ENCODE peak calls at places on chromosomes 13 and 19, in six cellular contexts. L, Z, G, Q, I and R are unnamed samples.

GRCh38 chr13:21051675-21052074 is 9.7 kb downstream of the LATS2 start:
- DNase-seq in L (no peak), Z (no peak), G (no peak), Q (no peak), I (no peak), R (no peak)

GRCh38 chr13:27022571-27023311 is 148.9 kb downstream of the USP12 start:
- DNase-seq in L (no peak), Z (peak), G (peak), Q (peak), I (no peak), R (no peak)

GRCh38 chr13:91211548-91211947 is 135.9 kb upstream of the MIR17HG start:
- DNase-seq in L (no peak), Z (no peak), G (no peak), Q (no peak), I (no peak), R (no peak)

GRCh38 chr13:110240352-110240751 is 66.6 kb downstream of the COL4A1 start:
- DNase-seq in L (no peak), Z (no peak), G (no peak), Q (no peak), I (no peak), R (no peak)

GRCh38 chr13:80563451-80563850 is 222.5 kb upstream of the SPRY2 start:
- DNase-seq in L (no peak), Z (no peak), G (no peak), Q (no peak), I (no peak), R (no peak)

GRCh38 chr13:97502192-97502591 is 68.2 kb downstream of the RAP2A start:
- DNase-seq in L (no peak), Z (no peak), G (peak), Q (no peak), I (no peak), R (no peak)

GRCh38 chr19:35557539-35558399 is 5.7 kb downstream of the ATP4A start:
- DNase-seq in L (no peak), Z (no peak), G (peak), Q (peak), I (no peak), R (peak)

GRCh38 chr19:31289976-31290375 is 59.3 kb downstream of the TSHZ3 start:
- DNase-seq in L (no peak), Z (no peak), G (no peak), Q (no peak), I (no peak), R (no peak)

GRCh38 chr19:45324349-45324907 is 1.8 kb upstream of the CKM start:
- DNase-seq in L (no peak), Z (no peak), G (no peak), Q (no peak), I (no peak), R (no peak)

GRCh38 chr19:29478578-29479565 is 46.9 kb upstream of the VSTM2B start:
- DNase-seq in L (no peak), Z (no peak), G (peak), Q (no peak), I (no peak), R (peak)

GRCh38 chr19:39080431-39080830 is 3.7 kb upstream of the ACP7 start:
- DNase-seq in L (no peak), Z (peak), G (no peak), Q (no peak), I (no peak), R (no peak)

GRCh38 chr19:39082745-39083598 is 1.2 kb upstream of the ACP7 start:
- DNase-seq in L (no peak), Z (no peak), G (no peak), Q (no peak), I (no peak), R (no peak)

GRCh38 chr13:98648141-98648540 is 71.2 kb upstream of the STK24 start:
- DNase-seq in L (no peak), Z (no peak), G (peak), Q (no peak), I (no peak), R (no peak)

GRCh38 chr19:16386619-16387240 is 62.1 kb downstream of the KLF2 start:
- DNase-seq in L (no peak), Z (peak), G (peak), Q (peak), I (peak), R (no peak)

GRCh38 chr13:21228738-21229137 is 52.3 kb downstream of the MRPL57 start:
- DNase-seq in L (no peak), Z (no peak), G (no peak), Q (no peak), I (no peak), R (no peak)

GRCh38 chr19:43763473-43763939 is 8.7 kb upstream of the SMG9 start:
- DNase-seq in L (no peak), Z (peak), G (no peak), Q (peak), I (no peak), R (no peak)

GRCh38 chr13:77509221-77509620 is 26.3 kb upstream of the SCEL start:
- DNase-seq in L (no peak), Z (peak), G (no peak), Q (peak), I (no peak), R (no peak)

DNA sequence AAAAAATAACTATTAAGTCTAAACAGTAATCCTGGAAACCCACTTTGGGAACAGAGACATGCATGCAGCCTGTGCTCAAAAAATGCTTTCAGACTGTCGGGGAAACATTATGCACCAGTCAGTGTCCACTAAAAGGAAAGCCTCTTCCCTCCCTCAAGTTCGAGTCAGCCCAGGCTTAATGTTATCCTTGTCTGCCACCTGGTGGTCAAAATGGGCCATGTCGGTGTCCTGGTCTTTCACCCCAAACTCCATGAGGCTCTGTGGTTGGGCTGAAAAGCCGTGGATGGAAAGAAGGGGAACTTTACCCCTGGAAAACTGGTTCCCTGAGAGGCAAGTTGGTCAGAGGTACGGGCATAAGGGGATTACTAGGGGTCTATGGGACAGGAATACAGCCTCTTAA is 88.4 kb upstream of the ZNF492 start:
- DNase-seq in L (no peak), Z (peak), G (no peak), Q (peak), I (no peak), R (no peak)
- TF ChIP-seq CTCF in L (peak), Z (no peak), G (no peak), Q (peak), I (peak), R (no peak)

DNA sequence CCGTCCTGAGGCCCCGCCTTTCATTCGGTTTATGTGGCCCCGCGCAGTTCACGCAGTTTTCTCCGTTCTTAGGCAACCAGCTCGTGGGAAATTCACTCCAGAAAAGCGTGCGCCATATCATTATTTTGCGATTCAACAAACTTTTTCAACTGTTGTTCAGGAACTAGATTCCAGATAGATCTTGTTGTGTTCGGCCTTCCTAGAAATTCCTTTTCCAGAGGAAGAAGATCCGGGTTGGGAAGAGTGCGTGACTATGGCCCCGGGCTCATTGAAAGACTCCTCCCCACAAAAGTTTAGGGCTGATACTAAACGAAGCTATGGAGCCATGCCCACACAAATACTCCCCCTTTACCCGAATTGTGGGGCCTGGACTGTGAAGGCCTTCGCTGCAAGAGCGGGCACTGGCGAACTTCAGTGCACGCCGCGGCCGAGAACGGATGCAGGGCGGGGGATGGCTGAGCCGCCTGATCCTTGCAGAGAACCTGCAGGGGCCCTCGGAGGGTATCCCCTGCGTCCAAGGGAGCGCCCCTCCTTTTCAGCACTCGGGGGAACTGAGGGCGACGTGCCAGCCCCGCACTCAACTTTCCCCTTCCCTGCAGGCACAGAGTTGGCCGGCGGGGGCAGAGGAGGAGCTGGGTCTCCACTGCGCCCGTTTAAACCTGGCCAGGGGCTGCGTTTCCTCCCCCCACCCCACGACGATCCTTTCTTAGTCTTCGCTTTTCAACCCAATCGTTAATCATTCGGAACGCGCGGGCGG is 904 bp upstream of the SOX1 start:
- DNase-seq in L (no peak), Z (no peak), G (no peak), Q (no peak), I (no peak), R (no peak)
- TF ChIP-seq CTCF in L (no peak), Z (no peak), G (no peak), Q (no peak), I (no peak), R (peak)

DNA sequence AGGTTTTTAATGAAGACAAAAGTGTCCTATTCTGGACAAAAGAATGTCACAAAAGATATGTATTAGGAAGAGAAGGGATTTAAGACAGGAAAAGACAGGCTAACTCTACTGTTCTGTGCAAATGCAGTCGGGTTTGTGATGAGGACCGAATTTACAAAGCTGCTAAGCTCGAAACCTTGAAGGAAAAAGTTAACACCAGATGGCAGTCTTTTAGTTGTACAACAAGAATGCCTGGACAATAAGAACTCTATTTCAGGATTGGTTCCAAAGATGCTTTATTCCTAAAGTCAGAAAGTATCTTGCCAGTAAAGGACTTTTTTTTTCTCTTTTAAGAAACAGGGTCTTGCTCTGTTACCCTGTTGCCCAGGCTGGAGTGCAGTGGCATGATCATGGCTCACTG is 51.1 kb downstream of the HS6ST3 start:
- DNase-seq in L (no peak), Z (peak), G (peak), Q (peak), I (no peak), R (no peak)
- TF ChIP-seq CTCF in L (no peak), Z (peak), G (peak), Q (peak), I (no peak), R (peak)

DNA sequence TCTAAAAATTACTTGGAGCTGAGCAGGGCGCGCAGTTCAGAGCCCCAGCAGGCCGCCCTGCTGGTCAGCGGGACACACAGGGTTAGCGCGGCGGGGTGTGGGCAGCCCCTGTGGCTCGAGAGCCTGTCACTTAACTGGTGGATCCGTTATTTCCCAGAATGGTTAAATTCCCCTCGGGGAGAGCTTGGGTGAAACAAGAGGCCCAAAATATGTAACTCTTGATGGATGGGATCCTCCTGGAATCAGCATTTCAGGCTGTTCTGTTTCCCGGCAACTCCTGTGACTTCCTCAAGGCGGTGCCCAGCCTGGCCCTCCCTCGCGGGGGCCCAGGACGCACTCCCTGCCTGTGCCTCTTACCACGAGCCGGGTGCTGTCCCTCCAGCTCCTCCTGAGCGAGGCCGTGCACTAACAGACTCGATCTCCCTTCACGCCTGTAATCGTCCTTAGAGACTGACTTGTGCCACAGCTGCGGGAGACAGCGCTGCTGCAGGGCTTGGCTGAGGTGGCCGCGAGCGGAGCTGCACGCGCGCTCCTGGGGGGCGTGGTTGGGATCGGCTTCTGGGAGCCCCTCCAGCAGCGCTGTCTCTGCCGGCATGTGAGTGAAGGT is 9.7 kb downstream of the PTBP1 start:
- DNase-seq in L (no peak), Z (no peak), G (no peak), Q (no peak), I (no peak), R (no peak)
- TF ChIP-seq CTCF in L (no peak), Z (no peak), G (no peak), Q (no peak), I (no peak), R (no peak)